ENCODE peak calls at places on chromosomes 2 and 18, in five cellular contexts. One of them, this sample, is unnamed.
A peak's percentile ranks its signal among the peaks of the same experiment; 100 is the strongest.

GRCh38 chr2:206004004-206004693 is 81.8 kb downstream of the INO80D start:
- DNase-seq in PC-3: peak; percentile 52
- DNase-seq in epithelial cell of esophagus: peak; percentile 21
- DNase-seq in osteocyte: no peak
- DNase-seq in HFF-Myc: peak; percentile 12
- DNase-seq in this sample: no peak

GRCh38 chr2:126837926-126838717 is 60.6 kb upstream of the TEX51 start:
- DNase-seq in PC-3: no peak
- DNase-seq in HFF-Myc: no peak
- DNase-seq in osteocyte: peak; percentile 76
- DNase-seq in epithelial cell of esophagus: no peak
- DNase-seq in this sample: peak; percentile 40

GRCh38 chr2:40257812-40258457 is 194.0 kb downstream of the SLC8A1 start:
- DNase-seq in osteocyte: no peak
- DNase-seq in HFF-Myc: no peak
- DNase-seq in epithelial cell of esophagus: no peak
- DNase-seq in PC-3: no peak
- DNase-seq in this sample: no peak

GRCh38 chr2:210172219-210172575 is 988 bp upstream of the KANSL1L start:
- DNase-seq in PC-3: no peak
- DNase-seq in epithelial cell of esophagus: no peak
- DNase-seq in HFF-Myc: no peak
- DNase-seq in osteocyte: no peak
- DNase-seq in this sample: no peak

GRCh38 chr18:37965572-37965970 is 400.0 kb upstream of the CELF4 start:
- DNase-seq in HFF-Myc: no peak
- DNase-seq in epithelial cell of esophagus: peak; percentile 60
- DNase-seq in PC-3: no peak
- DNase-seq in osteocyte: no peak
- DNase-seq in this sample: no peak

GRCh38 chr2:230797515-230798495 is 66.9 kb upstream of the ITM2C start:
- DNase-seq in epithelial cell of esophagus: peak; percentile 44
- DNase-seq in PC-3: no peak
- DNase-seq in HFF-Myc: no peak
- DNase-seq in osteocyte: no peak
- DNase-seq in this sample: no peak

GRCh38 chr2:26671691-26672090 is 20.8 kb upstream of the KCNK3 start:
- DNase-seq in PC-3: peak; percentile 33
- DNase-seq in epithelial cell of esophagus: no peak
- DNase-seq in osteocyte: no peak
- DNase-seq in HFF-Myc: no peak
- DNase-seq in this sample: no peak

GRCh38 chr2:101546376-101547058 is 71.6 kb upstream of the RFX8 start:
- DNase-seq in osteocyte: no peak
- DNase-seq in HFF-Myc: no peak
- DNase-seq in PC-3: peak; percentile 18
- DNase-seq in epithelial cell of esophagus: peak; percentile 67
- DNase-seq in this sample: no peak

GRCh38 chr2:26768759-26769500 is 4.8 kb downstream of the SLC35F6 start:
- DNase-seq in HFF-Myc: no peak
- DNase-seq in epithelial cell of esophagus: peak; percentile 87
- DNase-seq in osteocyte: no peak
- DNase-seq in PC-3: no peak
- DNase-seq in this sample: peak; percentile 93

DNA sequence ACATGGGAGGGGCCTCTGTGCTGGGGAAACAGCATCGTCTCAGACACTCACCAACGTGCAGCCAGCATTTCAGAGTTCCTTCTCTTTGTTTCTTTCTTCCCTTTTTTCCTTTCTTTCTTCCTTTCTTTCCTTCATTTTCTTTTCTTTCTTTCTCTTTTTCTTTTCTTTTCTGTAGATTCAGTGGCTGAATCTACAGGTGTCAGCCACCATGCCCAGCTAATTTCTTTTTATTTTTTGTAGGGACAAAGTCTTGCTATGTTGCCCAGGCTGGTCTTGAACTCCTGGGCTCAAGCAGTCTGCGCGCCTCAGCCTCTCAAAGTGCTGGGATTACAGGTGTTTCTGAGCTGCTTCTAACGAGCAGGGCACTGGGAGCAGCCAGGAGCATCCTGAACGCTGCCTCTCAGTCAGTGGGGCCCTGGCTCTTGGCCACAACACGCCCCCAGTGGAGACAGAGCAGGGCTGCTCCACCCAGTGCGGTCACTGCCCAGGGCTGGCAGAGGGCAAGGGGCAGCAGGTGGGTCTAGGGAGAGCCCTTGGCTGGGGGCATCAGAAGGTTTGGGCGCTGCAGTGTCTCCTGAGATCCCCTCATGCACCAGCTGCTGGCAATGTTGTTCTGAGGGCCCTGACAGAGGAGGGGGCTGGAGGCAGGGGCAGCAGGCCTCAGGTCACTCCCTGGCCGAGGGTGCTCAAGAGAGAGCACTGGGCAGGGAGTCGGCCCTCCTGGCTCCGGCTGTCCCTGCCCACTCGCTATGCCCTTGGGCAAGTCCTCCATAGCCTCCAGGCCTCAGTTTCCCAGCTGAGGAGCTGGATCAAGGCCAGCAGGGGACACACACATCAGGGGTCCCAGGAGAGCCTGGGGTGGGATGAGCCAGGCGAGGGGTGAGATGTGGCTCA is 4.7 kb upstream of the KLHL30 start:
- DNase-seq in HFF-Myc: no peak
- DNase-seq in osteocyte: no peak
- DNase-seq in epithelial cell of esophagus: no peak
- DNase-seq in PC-3: peak; percentile 6
- DNase-seq in this sample: no peak
- TF ChIP-seq CTCF in HFF-Myc: no peak
- TF ChIP-seq CTCF in osteocyte: no peak
- TF ChIP-seq CTCF in epithelial cell of esophagus: no peak
- TF ChIP-seq CTCF in PC-3: no peak
- TF ChIP-seq CTCF in this sample: no peak

GRCh38 chr2:236167297-236168109 is 683 bp downstream of the GBX2 start:
- DNase-seq in HFF-Myc: no peak
- DNase-seq in epithelial cell of esophagus: peak; percentile 65
- DNase-seq in osteocyte: no peak
- DNase-seq in PC-3: peak; percentile 54
- DNase-seq in this sample: no peak
- TF ChIP-seq CTCF in HFF-Myc: peak; percentile 17
- TF ChIP-seq CTCF in epithelial cell of esophagus: peak; percentile 7
- TF ChIP-seq CTCF in osteocyte: peak; percentile 49
- TF ChIP-seq CTCF in PC-3: peak; percentile 18
- TF ChIP-seq CTCF in this sample: peak; percentile 64

DNA sequence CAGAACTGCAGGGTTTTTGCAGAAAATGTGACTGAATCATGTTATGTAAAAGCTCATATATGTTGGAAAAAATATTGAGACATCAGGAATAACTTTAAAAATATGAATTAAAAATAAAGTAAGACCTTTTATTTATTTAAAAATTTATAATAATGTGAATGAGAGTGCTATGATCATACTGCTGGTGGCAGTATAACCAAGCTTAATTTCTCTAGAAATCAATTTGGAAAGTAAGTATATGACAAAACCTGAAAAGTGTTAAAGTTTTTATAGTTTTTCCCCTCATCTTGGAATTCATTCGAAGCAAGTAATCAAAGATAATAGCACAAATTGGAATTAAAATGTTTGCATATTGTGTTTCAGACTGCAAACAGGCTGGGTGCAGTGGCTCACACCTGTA is 7.5 kb downstream of the SLC39A10 start:
- DNase-seq in PC-3: peak; percentile 48
- DNase-seq in osteocyte: no peak
- DNase-seq in HFF-Myc: no peak
- DNase-seq in epithelial cell of esophagus: no peak
- DNase-seq in this sample: no peak
- TF ChIP-seq CTCF in PC-3: peak; percentile 44
- TF ChIP-seq CTCF in osteocyte: peak; percentile 52
- TF ChIP-seq CTCF in HFF-Myc: no peak
- TF ChIP-seq CTCF in epithelial cell of esophagus: no peak
- TF ChIP-seq CTCF in this sample: peak; percentile 32

DNA sequence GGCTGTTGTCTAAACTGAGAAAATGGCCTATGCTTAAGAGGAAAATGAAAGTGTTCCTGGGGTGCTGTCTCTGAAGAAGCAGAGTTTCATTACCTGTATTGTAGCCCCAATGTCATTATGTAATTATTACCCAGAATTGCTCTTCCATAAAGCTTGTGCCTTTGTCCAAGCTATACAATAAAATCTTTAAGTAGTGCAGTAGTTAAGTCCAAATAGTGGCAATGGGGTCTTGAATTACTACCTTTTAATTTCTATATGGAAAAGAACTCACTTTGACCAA is 13.8 kb upstream of the ALLC start:
- DNase-seq in PC-3: no peak
- DNase-seq in osteocyte: no peak
- DNase-seq in epithelial cell of esophagus: no peak
- DNase-seq in HFF-Myc: no peak
- DNase-seq in this sample: no peak
- TF ChIP-seq CTCF in PC-3: no peak
- TF ChIP-seq CTCF in osteocyte: no peak
- TF ChIP-seq CTCF in epithelial cell of esophagus: no peak
- TF ChIP-seq CTCF in HFF-Myc: no peak
- TF ChIP-seq CTCF in this sample: no peak

GRCh38 chr18:23154823-23155517 is 19.7 kb downstream of the CABLES1 start:
- DNase-seq in epithelial cell of esophagus: no peak
- DNase-seq in HFF-Myc: no peak
- DNase-seq in osteocyte: no peak
- DNase-seq in PC-3: peak; percentile 56
- DNase-seq in this sample: no peak
- TF ChIP-seq CTCF in epithelial cell of esophagus: no peak
- TF ChIP-seq CTCF in HFF-Myc: no peak
- TF ChIP-seq CTCF in osteocyte: peak; percentile 34
- TF ChIP-seq CTCF in PC-3: no peak
- TF ChIP-seq CTCF in this sample: no peak

This sample was measured in right atrium auricular region.